ENCODE peak calls at places on chromosome 6, in four cellular contexts. O is transverse colon, Z is stomach, Q is esophagus muscularis mucosa. K is an unnamed sample. For H3K27me3, the result is how much of the 10 kb centered on the place peaks cover.

GRCh38 chr6:84652356-84653026 is 111.9 kb downstream of the TBX18 start:
- DNase-seq in Z (no peak), Q (no peak), O (no peak), K (no peak)

GRCh38 chr6:109318328-109318876 is 63.9 kb downstream of the CD164 start:
- DNase-seq in Z (no peak), Q (no peak), O (peak), K (no peak)

GRCh38 chr6:36821581-36822335 is 17.5 kb downstream of the CPNE5 start:
- DNase-seq in O (no peak), Q (no peak), Z (no peak), K (no peak)

GRCh38 chr6:56851541-56852248 is 103.2 kb upstream of the BEND6 start:
- DNase-seq in O (no peak), Z (peak), Q (no peak), K (peak)

GRCh38 chr6:99219788-99220187 is 129.7 kb downstream of the FAXC start:
- DNase-seq in Z (peak), O (no peak), Q (no peak), K (no peak)

GRCh38 chr6:36944650-36945049 is 9.9 kb upstream of the PI16 start:
- DNase-seq in Q (no peak), Z (no peak), O (no peak), K (no peak)

GRCh38 chr6:157298325-157298724 is 25.0 kb downstream of the TMEM242 start:
- DNase-seq in Q (no peak), O (no peak), Z (no peak), K (no peak)

GRCh38 chr6:12288211-12288618 is 1.9 kb upstream of the EDN1 start:
- DNase-seq in Q (no peak), Z (peak), O (no peak), K (no peak)

GRCh38 chr6:108878942-108879341 is 30.7 kb downstream of the ARMC2 start:
- DNase-seq in Q (no peak), Z (no peak), O (no peak), K (no peak)

GRCh38 chr6:142746524-142746923 is 198.5 kb downstream of the HIVEP2 start:
- DNase-seq in Q (no peak), Z (no peak), O (no peak), K (no peak)

GRCh38 chr6:15293674-15294073 is 47.8 kb downstream of the JARID2 start:
- DNase-seq in O (no peak), Z (no peak), Q (no peak), K (no peak)

GRCh38 chr6:166046232-166046631 is 121.4 kb downstream of the TBXT start:
- DNase-seq in Q (no peak), Z (no peak), O (no peak), K (no peak)

GRCh38 chr6:156741287-156742073 is 35.7 kb upstream of the ARID1B start:
- DNase-seq in Q (no peak), O (no peak), Z (no peak), K (no peak)

GRCh38 chr6:144265390-144265789 is 19.7 kb upstream of the UTRN start:
- DNase-seq in O (no peak), Q (no peak), Z (no peak), K (no peak)

GRCh38 chr6:31632279-31632946 is 11.9 kb downstream of the PRRC2A start:
- DNase-seq in Q (no peak), Z (no peak), O (no peak), K (no peak)

GRCh38 chr6:145829102-145829501 is 14.5 kb upstream of the FBXO30 start:
- DNase-seq in Q (no peak), Z (no peak), O (no peak), K (no peak)

GRCh38 chr6:90028995-90029635 is 134.8 kb downstream of the GJA10 start:
- DNase-seq in Q (peak), Z (no peak), O (no peak), K (no peak)

GRCh38 chr6:31270788-31271640 is 878 bp downstream of the HLA-C start:
- DNase-seq in O (peak), Z (peak), Q (no peak), K (peak)

GRCh38 chr6:151391021-151391470 is 313 bp downstream of the ZBTB2 start:
- DNase-seq in Z (peak), Q (peak), O (peak), K (peak)

GRCh38 chr6:137874204-137875001 is 7.3 kb downstream of the TNFAIP3 start:
- DNase-seq in Z (peak), Q (no peak), O (peak), K (no peak)

GRCh38 chr6:96899019-96899418 is 1.3 kb upstream of the NDUFAF4 start:
- DNase-seq in O (peak), Z (no peak), Q (no peak), K (no peak)

GRCh38 chr6:5162401-5162800 is 77.3 kb downstream of the PPP1R3G start:
- DNase-seq in Z (no peak), Q (no peak), O (no peak), K (no peak)

GRCh38 chr6:43771210-43771857 is 1.3 kb downstream of the VEGFA start:
- DNase-seq in O (peak), Z (peak), Q (no peak), K (peak)

GRCh38 chr6:150835620-150836019 is 29.9 kb upstream of the MTHFD1L start:
- DNase-seq in Z (no peak), Q (no peak), O (no peak), K (no peak)

GRCh38 chr6:134614606-134615485 is 296.9 kb upstream of the SGK1 start:
- DNase-seq in Z (no peak), Q (no peak), O (no peak), K (no peak)

GRCh38 chr6:130680118-130680517 is 147.1 kb upstream of the SMLR1 start:
- DNase-seq in Q (no peak), Z (no peak), O (no peak), K (no peak)

GRCh38 chr6:87102296-87102695 is 7.4 kb upstream of the CGA start:
- DNase-seq in Z (no peak), Q (no peak), O (no peak), K (no peak)

GRCh38 chr6:149545258-149545753 is 537 bp downstream of the PPIL4 start:
- DNase-seq in Z (peak), Q (no peak), O (peak), K (peak)

GRCh38 chr6:1669996-1670395 is 60.3 kb downstream of the FOXC1 start:
- DNase-seq in Z (no peak), Q (no peak), O (no peak), K (no peak)

GRCh38 chr6:34393191-34393967 is 910 bp upstream of the NUDT3 start:
- DNase-seq in Z (no peak), O (no peak), Q (no peak), K (no peak)

GRCh38 chr6:34142599-34142998 is 3.3 kb downstream of the GRM4 start:
- DNase-seq in Q (no peak), O (no peak), Z (no peak), K (no peak)

GRCh38 chr6:35710241-35710847 is 21.6 kb upstream of the FKBP5 start:
- DNase-seq in O (no peak), Z (peak), Q (no peak), K (no peak)

GRCh38 chr6:87287251-87287650 is 35.1 kb upstream of the SMIM8 start:
- DNase-seq in O (no peak), Z (no peak), Q (no peak), K (no peak)

GRCh38 chr6:29559524-29560287 is at the start of gene UBD:
- DNase-seq in Q (peak), Z (no peak), O (no peak), K (no peak)
- H3K27me3 ChIP-seq in Q (under half), Z (under half), O (under half), K (under half)

GRCh38 chr6:129592516-129593232 is 117.3 kb downstream of the ARHGAP18 start:
- DNase-seq in O (no peak), Q (no peak), Z (no peak), K (no peak)

GRCh38 chr6:129593233-129593564 is 116.8 kb downstream of the ARHGAP18 start:
- DNase-seq in Q (no peak), O (no peak), Z (no peak), K (no peak)

GRCh38 chr6:129586815-129587214 is 123.2 kb downstream of the ARHGAP18 start:
- DNase-seq in O (no peak), Z (no peak), Q (no peak), K (no peak)

DNA sequence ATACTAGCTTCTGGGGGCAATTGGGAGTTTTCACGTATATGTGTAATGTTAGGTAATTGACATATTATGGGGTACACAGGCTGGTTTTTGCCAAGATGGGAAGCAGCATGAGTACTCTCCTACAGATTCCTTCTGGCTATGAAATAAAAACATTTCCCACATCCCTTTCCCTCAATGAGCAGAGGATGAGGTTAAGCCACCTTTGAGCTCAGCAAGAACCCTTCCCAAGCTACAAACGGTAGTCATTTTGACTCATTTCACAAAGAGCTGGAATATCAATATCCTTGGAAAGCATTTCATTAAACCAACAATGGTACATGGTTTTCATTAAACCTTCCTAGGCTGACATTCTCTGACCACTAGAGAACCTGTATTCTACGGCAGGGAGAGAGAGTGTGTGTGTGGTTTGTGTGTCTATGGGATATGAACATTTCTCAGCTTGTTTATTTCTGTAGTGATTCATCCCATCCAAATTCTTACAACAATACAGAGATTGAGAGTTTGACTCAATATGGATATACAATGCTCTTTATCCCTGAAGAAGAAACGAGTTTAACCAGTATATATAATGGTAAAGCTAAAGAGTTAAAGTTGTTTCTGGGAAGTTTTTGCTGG is 119.5 kb downstream of the ARHGAP18 start:
- DNase-seq in Q (no peak), Z (no peak), O (no peak), K (no peak)
- H3K27ac ChIP-seq in Q (no peak), Z (no peak), O (no peak), K (no peak)

DNA sequence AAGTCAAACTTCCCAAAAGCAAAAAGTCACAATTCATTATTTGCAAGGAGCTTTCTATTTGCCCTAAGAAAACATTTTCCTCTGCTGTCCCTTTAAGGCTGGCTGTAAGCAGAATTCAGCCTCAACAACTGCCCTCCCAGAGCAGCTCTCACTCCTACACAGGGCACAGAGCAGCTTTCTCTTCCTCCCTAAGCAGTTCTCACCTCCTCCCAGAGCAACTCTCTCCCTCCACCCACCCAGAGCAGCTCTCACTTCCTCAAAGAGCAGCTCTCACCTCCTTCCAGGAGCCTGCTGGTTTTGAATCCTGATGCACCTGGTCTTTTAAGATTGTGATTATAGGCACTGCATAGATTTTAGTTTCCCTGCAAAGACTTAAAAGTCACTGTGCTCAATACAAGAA is 120.6 kb upstream of the TMEM181 start:
- DNase-seq in O (no peak), Z (no peak), Q (peak), K (no peak)
- TF ChIP-seq EP300 in O (no peak), Z (no peak), Q (no peak), K (no peak)

GRCh38 chr6:100457251-100457990 is 7.3 kb downstream of the SIM1 start:
- DNase-seq in Q (peak), O (no peak), Z (no peak), K (no peak)
- H3K27me3 ChIP-seq in Q (half or more), O (half or more), Z (half or more), K (under half)

GRCh38 chr6:52544325-52545022 is 32.4 kb downstream of the TRAM2 start:
- DNase-seq in Z (no peak), Q (no peak), O (no peak), K (no peak)
- H3K27ac ChIP-seq in Z (peak), Q (peak), O (peak), K (peak)

GRCh38 chr6:128235556-128235955 is 284.8 kb downstream of the PTPRK start:
- DNase-seq in O (no peak), Z (no peak), Q (no peak), K (no peak)
- TF ChIP-seq EP300 in O (no peak), Z (no peak), Q (no peak), K (no peak)

GRCh38 chr6:3624268-3625136 is 127.0 kb downstream of the PXDC1 start:
- DNase-seq in O (no peak), Z (no peak), Q (peak), K (no peak)
- H3K27me3 ChIP-seq in O (under half), Z (under half), Q (under half), K (under half)